ENCODE peak calls at places on chromosomes 11 and 22, in six cellular contexts. R is Caco-2, K is body of pancreas, W is RWPE1, V is vagina, M is neural progenitor cell. J is an unnamed sample.

GRCh38 chr11:68083517-68083916 is 37.7 kb downstream of the CHKA start:
- DNase-seq in R (no peak), K (no peak), W (no peak), V (no peak), M (no peak), J (no peak)

GRCh38 chr11:120061036-120061760 is 76.7 kb downstream of the TRIM29 start:
- DNase-seq in R (no peak), K (no peak), W (peak), V (peak), M (peak), J (no peak)

GRCh38 chr11:16815047-16815767 is 76.8 kb downstream of the C11orf58 start:
- DNase-seq in R (no peak), K (peak), W (no peak), V (no peak), M (no peak), J (no peak)

GRCh38 chr11:69504576-69505420 is 23.3 kb downstream of the LINC01488 start:
- DNase-seq in R (no peak), K (no peak), W (no peak), V (no peak), M (no peak), J (no peak)

GRCh38 chr11:12577746-12578644 is 96.2 kb upstream of the TEAD1 start:
- DNase-seq in R (peak), K (no peak), W (no peak), V (no peak), M (peak), J (no peak)

GRCh38 chr22:24975125-24975640 is 22.7 kb downstream of the KIAA1671 start:
- DNase-seq in R (no peak), K (no peak), W (no peak), V (no peak), M (no peak), J (no peak)

GRCh38 chr11:15905815-15906214 is 450.5 kb downstream of the SOX6 start:
- DNase-seq in R (no peak), K (no peak), W (no peak), V (no peak), M (no peak), J (no peak)

GRCh38 chr22:19387575-19387974 is 44.0 kb downstream of the HIRA start:
- DNase-seq in R (no peak), K (no peak), W (no peak), V (no peak), M (no peak), J (no peak)

GRCh38 chr22:47012589-47013365 is 250.3 kb downstream of the TBC1D22A start:
- DNase-seq in R (peak), K (no peak), W (no peak), V (no peak), M (no peak), J (no peak)

GRCh38 chr11:11311169-11311568 is 41.9 kb downstream of the CSNK2A3 start:
- DNase-seq in R (no peak), K (no peak), W (no peak), V (no peak), M (no peak), J (no peak)

GRCh38 chr11:11306855-11307254 is 46.2 kb downstream of the CSNK2A3 start:
- DNase-seq in R (no peak), K (no peak), W (no peak), V (no peak), M (no peak), J (no peak)

GRCh38 chr11:11312738-11313137 is 40.3 kb downstream of the CSNK2A3 start:
- DNase-seq in R (no peak), K (no peak), W (no peak), V (no peak), M (no peak), J (no peak)

GRCh38 chr11:11308249-11308648 is 44.8 kb downstream of the CSNK2A3 start:
- DNase-seq in R (no peak), K (no peak), W (no peak), V (no peak), M (no peak), J (no peak)

GRCh38 chr11:11309906-11310305 is 43.1 kb downstream of the CSNK2A3 start:
- DNase-seq in R (no peak), K (no peak), W (no peak), V (no peak), M (no peak), J (no peak)
- TF ChIP-seq CTCF in R (no peak), K (no peak), W (no peak), V (no peak), M (no peak), J (no peak)

DNA sequence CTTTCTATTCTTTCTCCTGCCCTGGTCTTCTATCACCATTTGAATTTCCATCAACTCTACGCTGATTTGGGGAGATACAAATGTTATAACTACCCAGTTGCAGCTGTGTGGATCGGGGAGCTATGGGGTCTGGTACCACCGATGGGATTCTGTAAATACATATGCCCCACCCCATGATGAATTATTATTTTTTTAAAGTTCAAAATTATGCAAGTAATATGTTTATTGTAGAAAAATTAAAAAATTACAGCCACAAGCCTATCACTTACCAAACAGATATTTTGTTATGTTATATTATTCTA is 52.4 kb upstream of the CLMP start:
- DNase-seq in R (no peak), K (no peak), W (no peak), V (no peak), M (no peak), J (no peak)
- TF ChIP-seq CTCF in R (no peak), K (no peak), W (peak), V (no peak), M (no peak), J (peak)

DNA sequence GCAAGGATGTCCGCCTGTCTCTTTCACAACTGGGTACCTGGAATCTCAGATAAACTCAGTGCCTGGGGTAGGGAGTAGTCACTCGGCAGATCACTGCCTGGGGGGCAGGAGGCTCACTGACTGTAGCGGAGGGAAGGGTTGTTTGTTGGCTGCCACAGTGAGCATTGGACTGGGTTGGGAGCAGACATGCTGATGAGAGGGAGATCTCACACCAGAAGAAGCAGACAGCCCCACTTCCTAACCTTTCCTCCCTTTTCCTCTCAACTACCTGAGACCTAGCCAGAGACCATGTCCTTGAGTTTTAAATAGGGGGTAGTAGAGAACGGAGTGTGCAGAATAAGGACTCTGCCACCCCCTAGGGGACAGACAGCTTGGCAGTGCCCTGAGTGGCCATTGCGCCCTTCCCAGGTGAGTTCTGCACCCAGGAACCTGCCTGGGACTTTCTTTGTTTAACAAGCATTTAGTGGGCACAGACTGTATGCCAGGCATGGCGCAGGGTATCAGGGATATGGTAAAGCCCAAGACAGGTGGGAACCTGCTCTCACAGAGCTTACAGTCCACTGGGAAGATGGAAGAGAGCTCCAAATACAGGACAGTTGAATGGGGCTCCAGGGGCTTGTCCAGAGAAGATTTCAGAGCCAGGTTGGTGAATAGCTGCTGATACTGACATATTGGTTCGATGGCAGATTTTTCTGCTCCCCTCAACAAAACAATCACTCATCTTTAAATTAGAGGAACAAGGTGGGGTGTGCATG is 115.7 kb upstream of the NNMT start:
- DNase-seq in R (peak), K (peak), W (no peak), V (no peak), M (peak), J (peak)
- TF ChIP-seq CTCF in R (peak), K (peak), W (no peak), V (peak), M (peak), J (peak)

GRCh38 chr11:128733440-128734115 is 39.7 kb downstream of the FLI1 start:
- DNase-seq in R (peak), K (no peak), W (no peak), V (no peak), M (peak), J (peak)

GRCh38 chr11:128734439-128735224 is 40.8 kb downstream of the FLI1 start:
- DNase-seq in R (no peak), K (peak), W (no peak), V (no peak), M (no peak), J (peak)

GRCh38 chr11:128737704-128738103 is 43.8 kb downstream of the FLI1 start:
- DNase-seq in R (no peak), K (no peak), W (no peak), V (no peak), M (no peak), J (no peak)

GRCh38 chr11:128738942-128739341 is 45.1 kb downstream of the FLI1 start:
- DNase-seq in R (peak), K (no peak), W (no peak), V (no peak), M (no peak), J (no peak)

DNA sequence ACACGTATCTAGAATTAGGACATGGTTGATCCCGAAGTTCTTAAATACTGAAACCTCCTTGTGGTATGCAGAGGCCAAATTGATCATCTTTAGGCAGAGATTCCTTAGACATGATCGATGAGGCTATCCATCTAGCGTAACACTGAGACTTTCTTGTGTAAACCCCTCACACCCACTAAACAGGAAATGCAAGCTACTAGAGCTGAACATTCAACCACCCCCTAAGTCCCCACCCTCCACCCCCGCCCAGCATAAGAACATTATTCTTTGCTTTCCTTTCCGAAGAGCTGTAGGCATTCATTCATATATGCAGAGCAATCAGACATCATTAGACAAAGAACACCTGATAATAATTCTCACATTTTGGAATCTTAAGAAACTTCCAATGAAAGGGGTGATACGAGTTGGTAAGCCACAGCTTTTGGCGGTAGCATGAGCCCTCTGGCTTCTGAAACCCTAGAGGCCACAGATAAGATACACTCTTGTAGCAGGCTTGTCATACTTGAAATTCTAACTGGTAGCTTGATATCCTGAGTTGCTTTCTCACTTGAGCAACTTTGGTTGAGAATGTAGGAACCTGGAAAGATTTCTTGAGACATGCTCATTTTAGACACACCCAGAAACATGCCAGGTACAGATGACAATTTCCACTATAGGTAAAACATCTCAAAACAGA is 42.2 kb downstream of the FLI1 start:
- DNase-seq in R (peak), K (no peak), W (no peak), V (no peak), M (no peak), J (peak)
- TF ChIP-seq CTCF in R (no peak), K (no peak), W (no peak), V (no peak), M (no peak), J (no peak)

GRCh38 chr22:32204856-32205722 is at the start of gene RFPL2:
- DNase-seq in R (peak), K (peak), W (peak), V (no peak), M (peak), J (peak)
- TF ChIP-seq CTCF in R (peak), K (no peak), W (no peak), V (no peak), M (peak), J (no peak)

J was measured in activated CD8-positive, alpha-beta T cell treated with anti-CD3 and anti-CD28 coated beads for 36 hours.